ENCODE peak calls at places on chromosomes 1 and 21, in nine cellular contexts. X is neural crest cell, R is astrocyte of the cerebellum, L is aorta, J is tibial artery, H is EH, D is NCI-H748 treated with DMSO at 0.1 percent for 48 hours, Q is lower lobe of right lung, Y is NCI-H82. F is an unnamed sample.

GRCh38 chr1:230827081-230827681 is 41.1 kb downstream of the C1orf198 start:
- DNase-seq in H (peak; percentile 42), D (no peak), Q (no peak), X (no peak), L (no peak), J (peak; percentile 68), Y (peak; percentile 34), R (no peak), F (peak; percentile 82)

GRCh38 chr1:110004583-110004982 is 20.0 kb downstream of the AHCYL1 start:
- DNase-seq in D (no peak), R (no peak), X (no peak), Y (no peak), J (no peak), Q (no peak), L (no peak), H (no peak), F (no peak)

GRCh38 chr1:93014156-93014555 is 52.9 kb upstream of the DIPK1A start:
- DNase-seq in X (no peak), L (no peak), J (no peak), R (no peak), D (no peak), Y (no peak), H (peak; percentile 42), Q (no peak), F (no peak)

GRCh38 chr1:84524590-84524989 is 18.2 kb upstream of the GNG5 start:
- DNase-seq in H (no peak), X (no peak), L (no peak), J (no peak), Y (no peak), D (no peak), R (no peak), Q (no peak), F (no peak)

GRCh38 chr21:35265170-35265877 is 216.2 kb upstream of the RUNX1 start:
- DNase-seq in Y (peak; percentile 7), R (peak; percentile 13), L (no peak), X (no peak), H (peak; percentile 80), Q (no peak), D (no peak), J (no peak), F (no peak)

GRCh38 chr1:167166703-167167100 is 54.0 kb upstream of the POU2F1 start:
- DNase-seq in H (no peak), L (no peak), Y (no peak), J (no peak), Q (no peak), X (no peak), R (no peak), D (no peak), F (no peak)

GRCh38 chr1:30005972-30006619 is 717.3 kb downstream of the MATN1 start:
- DNase-seq in L (no peak), H (no peak), Q (no peak), R (no peak), X (no peak), J (no peak), Y (no peak), D (no peak), F (no peak)

GRCh38 chr1:197448390-197448789 is 180.3 kb downstream of the CRB1 start:
- DNase-seq in L (no peak), Y (no peak), X (no peak), D (no peak), Q (no peak), J (no peak), H (no peak), R (no peak), F (no peak)

GRCh38 chr1:85278853-85279314 is 2.5 kb upstream of the BCL10 start:
- DNase-seq in L (no peak), D (no peak), H (peak; percentile 96), X (no peak), Y (no peak), Q (no peak), R (peak; percentile 62), J (peak; percentile 65), F (no peak)

GRCh38 chr1:167922023-167922422 is 8.1 kb upstream of the ADCY10 start:
- DNase-seq in Q (no peak), Y (no peak), X (no peak), D (no peak), J (no peak), H (peak; percentile 54), L (no peak), R (no peak), F (no peak)

GRCh38 chr1:78825561-78825960 is 175.9 kb downstream of the IFI44 start:
- DNase-seq in L (no peak), D (no peak), J (no peak), R (no peak), Q (no peak), H (peak; percentile 16), Y (no peak), X (no peak), F (no peak)